ENCODE peak calls at places on chromosomes 2 and 18, in seven cellular contexts. A is nephron progenitor cell, R is RPMI7951, N is amygdala, K is T-helper 2 cell, O is midbrain, L is NCI-H1092. Y is an unnamed sample.

GRCh38 chr18:2495381-2495780 is 75.9 kb downstream of the METTL4 start:
- DNase-seq in O (no peak), N (no peak), L (no peak), K (no peak), R (no peak), A (no peak), Y (no peak)

GRCh38 chr2:216011320-216011849 is 2.0 kb downstream of the MREG start:
- DNase-seq in K (no peak), R (no peak), A (no peak), L (no peak), O (no peak), N (no peak), Y (no peak)

GRCh38 chr2:189337648-189338047 is 103.6 kb upstream of the WDR75 start:
- DNase-seq in N (no peak), L (no peak), R (peak), K (no peak), A (no peak), O (no peak), Y (no peak)

GRCh38 chr2:110993557-110994231 is 127.0 kb upstream of the BCL2L11 start:
- DNase-seq in L (no peak), R (peak), O (no peak), N (no peak), K (no peak), A (no peak), Y (no peak)

GRCh38 chr2:65039640-65040039 is 16.6 kb upstream of the CEP68 start:
- DNase-seq in O (no peak), L (no peak), A (no peak), K (no peak), N (no peak), R (no peak), Y (no peak)

GRCh38 chr2:45741451-45741850 is 90.0 kb downstream of the PRKCE start:
- DNase-seq in A (no peak), N (no peak), L (no peak), K (no peak), R (no peak), O (no peak), Y (no peak)

GRCh38 chr18:658947-659533 is 1.6 kb downstream of the TYMS start:
- DNase-seq in N (no peak), K (no peak), R (no peak), A (no peak), L (no peak), O (no peak), Y (no peak)

GRCh38 chr2:6924101-6924917 is 7.1 kb downstream of the RNF144A start:
- DNase-seq in L (no peak), R (no peak), N (no peak), A (no peak), K (no peak), O (no peak), Y (no peak)

GRCh38 chr18:59514193-59514592 is 155.1 kb upstream of the LMAN1 start:
- DNase-seq in A (no peak), N (no peak), O (no peak), L (no peak), R (peak), K (no peak), Y (no peak)

GRCh38 chr18:25019086-25019860 is 332.7 kb downstream of the ZNF521 start:
- DNase-seq in L (no peak), N (no peak), K (no peak), R (no peak), A (no peak), O (peak), Y (no peak)

GRCh38 chr2:109171444-109172334 is 42.7 kb downstream of the SH3RF3 start:
- DNase-seq in A (no peak), N (no peak), R (peak), O (no peak), L (no peak), K (no peak), Y (no peak)

GRCh38 chr2:97738236-97739019 is 25.1 kb downstream of the ZAP70 start:
- DNase-seq in O (no peak), N (no peak), A (no peak), R (no peak), L (no peak), K (no peak), Y (no peak)

GRCh38 chr2:202643012-202643858 is 8.5 kb downstream of the FAM117B start:
- DNase-seq in L (no peak), O (no peak), K (peak), N (no peak), R (no peak), A (no peak), Y (no peak)

GRCh38 chr2:45241061-45241561 is 231.9 kb upstream of the SIX2 start:
- DNase-seq in A (no peak), L (no peak), O (no peak), N (no peak), R (no peak), K (no peak), Y (no peak)

GRCh38 chr2:74833418-74834233 is at the start of gene HK2:
- DNase-seq in L (no peak), R (peak), K (peak), A (peak), N (peak), O (peak), Y (peak)

GRCh38 chr18:3791258-3791657 is 341.3 kb downstream of the TGIF1 start:
- DNase-seq in A (no peak), R (no peak), L (no peak), K (no peak), O (no peak), N (no peak), Y (no peak)

GRCh38 chr2:160694631-160695030 is 201.0 kb upstream of the RBMS1 start:
- DNase-seq in K (no peak), R (no peak), N (no peak), O (no peak), A (no peak), L (no peak), Y (no peak)

GRCh38 chr18:79629249-79629558 is 50.4 kb upstream of the CTDP1 start:
- DNase-seq in N (no peak), K (no peak), L (no peak), R (no peak), O (no peak), A (no peak), Y (no peak)

GRCh38 chr2:230787101-230787500 is 74.5 kb downstream of the CAB39 start:
- DNase-seq in K (no peak), N (no peak), R (no peak), A (no peak), O (no peak), L (no peak), Y (no peak)

GRCh38 chr2:70887550-70888229 is 48.0 kb upstream of the ATP6V1B1 start:
- DNase-seq in N (no peak), L (peak), K (no peak), O (no peak), A (peak), R (peak), Y (no peak)

GRCh38 chr2:130850788-130851623 is 14.3 kb downstream of the ARHGEF4 start:
- DNase-seq in R (no peak), L (no peak), O (no peak), A (no peak), K (no peak), N (no peak), Y (no peak)